ENCODE peak calls at places on chromosomes 1 and 21, in five cellular contexts. C, A, Z, H and I are unnamed samples.

GRCh38 chr21:26751305-26751704 is 93.9 kb downstream of the ADAMTS1 start:
- DNase-seq in C (no peak), A (no peak), Z (no peak), H (no peak), I (no peak)

GRCh38 chr1:28646040-28646439 is 2.4 kb upstream of the RNU11 start:
- DNase-seq in C (no peak), A (no peak), Z (no peak), H (no peak), I (no peak)

GRCh38 chr1:228313536-228314277 is 92.9 kb downstream of the TRIM11 start:
- DNase-seq in C (peak; percentile 59), A (no peak), Z (no peak), H (no peak), I (no peak)

GRCh38 chr21:31186916-31187315 is 148.6 kb upstream of the KRTAP19-8 start:
- DNase-seq in C (no peak), A (no peak), Z (no peak), H (no peak), I (no peak)

GRCh38 chr1:27444632-27445031 is 45.3 kb downstream of the WASF2 start:
- DNase-seq in C (no peak), A (no peak), Z (no peak), H (no peak), I (no peak)

GRCh38 chr1:192524223-192524622 is 51.4 kb upstream of the RGS1 start:
- DNase-seq in C (no peak), A (no peak), Z (no peak), H (no peak), I (no peak)

GRCh38 chr1:65265296-65266271 is 43.8 kb upstream of the DNAJC6 start:
- DNase-seq in C (peak; percentile 82), A (no peak), Z (peak; percentile 66), H (no peak), I (no peak)

GRCh38 chr1:161072751-161073449 is 3.2 kb upstream of the ARHGAP30 start:
- DNase-seq in C (no peak), A (no peak), Z (no peak), H (no peak), I (no peak)

GRCh38 chr1:15033264-15033663 is 120.3 kb upstream of the TMEM51 start:
- DNase-seq in C (no peak), A (no peak), Z (no peak), H (peak; percentile 15), I (no peak)

GRCh38 chr1:227883073-227883520 is 64.6 kb downstream of the WNT9A start:
- DNase-seq in C (peak; percentile 74), A (no peak), Z (peak; percentile 54), H (no peak), I (peak; percentile 12)

GRCh38 chr21:39527664-39528381 is 76.1 kb downstream of the SH3BGR start:
- DNase-seq in C (no peak), A (peak; percentile 76), Z (no peak), H (no peak), I (no peak)

GRCh38 chr21:39529026-39529425 is 77.3 kb downstream of the SH3BGR start:
- DNase-seq in C (no peak), A (no peak), Z (no peak), H (no peak), I (no peak)

GRCh38 chr21:39535646-39536437 is 76.9 kb upstream of the B3GALT5 start:
- DNase-seq in C (no peak), A (no peak), Z (no peak), H (no peak), I (no peak)

GRCh38 chr21:39533545-39534226 is 79.1 kb upstream of the B3GALT5 start:
- DNase-seq in C (no peak), A (no peak), Z (no peak), H (no peak), I (no peak)

DNA sequence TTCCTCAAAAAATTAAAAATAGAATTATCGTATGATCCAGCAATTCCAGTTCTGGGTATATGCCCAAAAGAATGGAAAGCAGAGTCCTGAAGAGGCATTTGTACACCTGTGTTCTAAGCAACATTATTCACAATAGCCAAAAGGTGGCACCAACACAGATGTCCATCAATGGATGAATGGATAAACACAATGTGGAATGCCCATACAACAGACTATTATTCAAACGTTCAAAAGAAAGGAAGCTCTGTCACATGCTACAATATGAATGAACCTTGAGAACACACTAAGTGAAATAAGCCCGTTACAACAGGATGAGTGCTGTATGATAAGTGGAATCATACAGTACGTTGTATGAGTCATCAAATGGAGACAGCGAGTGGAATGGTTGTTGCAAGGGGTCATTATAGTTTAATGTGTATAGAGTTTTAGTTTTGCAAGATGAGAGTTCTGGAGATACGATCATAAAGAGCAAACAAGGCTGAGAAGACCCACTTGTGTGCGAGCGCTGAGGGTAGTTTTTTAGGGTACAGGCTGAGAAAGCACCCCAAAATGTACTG is 80.1 kb downstream of the SH3BGR start:
- DNase-seq in C (no peak), A (no peak), Z (no peak), H (no peak), I (no peak)
- TF ChIP-seq CTCF in C (no peak), A (no peak), Z (no peak), H (no peak), I (no peak)

GRCh38 chr1:158035976-158036583 is 42.6 kb downstream of the KIRREL1 start:
- DNase-seq in C (no peak), A (no peak), Z (no peak), H (peak; percentile 46), I (no peak)
- TF ChIP-seq CTCF in C (peak; percentile 28), A (peak; percentile 66), Z (peak; percentile 83), H (peak; percentile 67), I (no peak)

GRCh38 chr1:150549496-150550221 is 451 bp downstream of the ADAMTSL4 start:
- DNase-seq in C (no peak), A (no peak), Z (no peak), H (no peak), I (no peak)
- TF ChIP-seq CTCF in C (no peak), A (no peak), Z (peak; percentile 6), H (no peak), I (no peak)

DNA sequence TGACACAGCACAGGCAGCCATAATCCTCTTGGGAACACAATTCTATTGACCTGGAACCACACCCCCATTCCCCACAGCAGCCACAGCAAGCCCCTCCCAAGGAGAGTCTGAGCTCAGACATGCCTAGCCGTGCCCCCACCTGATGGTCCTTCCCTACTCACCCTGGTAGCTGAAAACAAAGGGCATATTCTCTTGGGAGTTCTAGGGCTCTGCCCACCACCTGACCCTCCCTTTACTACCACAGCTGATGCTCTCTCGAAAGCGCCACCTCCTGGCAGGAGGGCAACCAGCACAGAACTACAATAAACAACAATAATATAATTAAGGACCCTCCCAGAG is 184.8 kb upstream of the COA6 start:
- DNase-seq in C (no peak), A (no peak), Z (no peak), H (no peak), I (no peak)
- TF ChIP-seq CTCF in C (no peak), A (no peak), Z (no peak), H (peak; percentile 9), I (no peak)

GRCh38 chr1:156281281-156282142 is 1.1 kb downstream of the SMG5 start:
- DNase-seq in C (no peak), A (no peak), Z (no peak), H (no peak), I (no peak)

GRCh38 chr1:156279837-156280236 is 2.8 kb downstream of the SMG5 start:
- DNase-seq in C (no peak), A (no peak), Z (no peak), H (no peak), I (no peak)

GRCh38 chr1:156282143-156282478 is 514 bp downstream of the SMG5 start:
- DNase-seq in C (no peak), A (no peak), Z (no peak), H (no peak), I (no peak)

GRCh38 chr1:156276532-156276931 is 6.1 kb downstream of the SMG5 start:
- DNase-seq in C (no peak), A (no peak), Z (no peak), H (no peak), I (no peak)

DNA sequence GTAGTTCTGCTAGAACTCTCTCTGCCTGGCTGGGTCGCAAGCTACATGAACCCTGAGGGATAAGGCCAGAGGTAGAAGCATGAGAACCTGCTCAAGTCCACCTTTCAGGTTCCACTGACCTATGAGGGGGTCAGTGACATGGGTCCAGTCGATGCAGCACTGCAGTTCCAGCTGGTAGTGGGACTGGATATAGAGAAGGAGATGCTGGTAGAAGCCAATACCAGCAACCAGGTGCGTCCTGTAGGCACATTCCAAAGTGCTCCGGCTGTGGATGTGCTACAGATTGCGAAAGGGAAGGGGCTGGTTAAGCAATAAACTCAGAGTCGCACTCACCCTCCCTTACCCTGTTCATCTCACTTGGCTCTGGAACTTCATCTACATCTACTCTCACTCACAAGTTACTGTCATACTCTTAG is 5.7 kb downstream of the SMG5 start:
- DNase-seq in C (no peak), A (no peak), Z (no peak), H (no peak), I (no peak)
- TF ChIP-seq CTCF in C (no peak), A (no peak), Z (no peak), H (no peak), I (no peak)

GRCh38 chr1:203304919-203305808 is at the start of gene BTG2:
- DNase-seq in C (peak; percentile 98), A (peak; percentile 97), Z (peak; percentile 97), H (peak; percentile 42), I (peak; percentile 86)

GRCh38 chr1:203306970-203307541 is 1.7 kb downstream of the BTG2 start:
- DNase-seq in C (peak; percentile 89), A (peak; percentile 62), Z (peak; percentile 71), H (no peak), I (no peak)

GRCh38 chr1:203305809-203306088 is 430 bp downstream of the BTG2 start:
- DNase-seq in C (no peak), A (no peak), Z (peak; percentile 72), H (no peak), I (no peak)

GRCh38 chr1:203307690-203308126 is 2.4 kb downstream of the BTG2 start:
- DNase-seq in C (no peak), A (no peak), Z (no peak), H (no peak), I (no peak)

DNA sequence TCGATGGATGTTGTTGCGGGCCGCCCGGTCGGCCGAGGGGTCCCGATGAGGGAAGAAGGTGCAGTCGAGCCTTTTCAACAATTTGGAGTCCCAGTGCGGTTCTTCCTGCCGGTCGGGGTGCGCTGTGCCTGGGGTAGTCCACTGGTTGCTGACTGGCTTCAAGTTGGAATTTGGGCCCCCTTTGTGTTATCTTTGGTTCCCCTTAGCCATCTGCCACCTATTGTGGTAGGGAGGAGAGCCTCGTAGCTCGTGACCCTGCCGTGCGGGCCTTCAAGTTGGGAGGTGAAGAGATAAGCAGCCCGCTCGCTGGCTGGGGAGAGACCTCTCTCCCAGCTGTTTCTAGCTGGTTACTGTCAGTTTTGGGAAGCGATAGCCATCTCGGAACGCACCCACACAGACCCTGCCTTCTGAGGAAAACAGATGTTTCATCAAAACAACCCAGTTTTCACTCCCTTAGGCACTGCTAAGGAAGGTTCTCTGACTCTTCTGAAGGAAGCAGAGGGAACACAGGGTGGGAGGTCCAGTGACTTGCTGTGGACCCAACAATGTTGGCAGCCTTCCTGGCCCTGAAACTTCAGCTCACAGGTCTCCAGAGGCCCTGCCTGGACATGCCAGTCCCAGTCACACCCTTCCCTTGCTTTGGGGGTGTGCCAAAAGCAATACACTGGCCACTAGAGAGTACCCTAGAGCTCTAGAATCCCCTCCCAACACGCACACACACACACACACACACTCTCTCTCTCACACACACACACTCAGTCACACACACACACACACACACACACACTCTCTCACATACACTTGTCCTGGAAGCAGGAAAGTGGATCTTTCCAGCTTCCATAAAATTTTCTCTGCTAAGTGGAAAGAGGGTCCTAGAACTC is 1.0 kb downstream of the BTG2 start:
- DNase-seq in C (peak; percentile 88), A (peak; percentile 70), Z (peak; percentile 87), H (peak; percentile 27), I (no peak)
- TF ChIP-seq CTCF in C (no peak), A (no peak), Z (no peak), H (no peak), I (no peak)

GRCh38 chr1:62070384-62071011 is 124.2 kb upstream of the L1TD1 start:
- DNase-seq in C (no peak), A (no peak), Z (no peak), H (no peak), I (no peak)
- TF ChIP-seq CTCF in C (no peak), A (peak; percentile 18), Z (peak; percentile 69), H (peak; percentile 72), I (no peak)